ENCODE peak calls at places on chromosome 14, in six cellular contexts. P is fibroblast of the aortic adventitia; T is right atrium auricular region; C is activated CD4-positive, alpha-beta memory T cell treated with anti-CD3 and anti-CD28 coated beads, Interleukin-2, amount 10 ng/mL, durations not matched to agents 7 days and 5 days; U is cardiac muscle cell; D is NCI-H446. A is an unnamed sample.

GRCh38 chr14:61812347-61813100 is 50.3 kb downstream of the SNAPC1 start:
- DNase-seq in P (no peak), C (no peak), D (no peak), U (peak), T (no peak), A (peak)

GRCh38 chr14:61677469-61677868 is 17.8 kb upstream of the HIF1A start:
- DNase-seq in C (no peak), U (no peak), P (no peak), D (no peak), T (no peak), A (no peak)

GRCh38 chr14:98792171-98792570 is 479.8 kb downstream of the BCL11B start:
- DNase-seq in U (no peak), D (no peak), C (no peak), P (no peak), T (no peak), A (no peak)

GRCh38 chr14:74548881-74549280 is 55.3 kb downstream of the ISCA2 start:
- DNase-seq in T (peak), C (no peak), P (peak), U (no peak), D (no peak), A (peak)

GRCh38 chr14:103819503-103820307 is 27.7 kb downstream of the PPP1R13B start:
- DNase-seq in C (no peak), U (peak), P (peak), T (no peak), D (no peak), A (peak)

GRCh38 chr14:57692671-57693070 is 173.2 kb downstream of the SLC35F4 start:
- DNase-seq in P (peak), T (no peak), D (peak), U (peak), C (no peak), A (no peak)

GRCh38 chr14:73467800-73468199 is 9.5 kb upstream of the NUMB start:
- DNase-seq in C (no peak), T (peak), D (no peak), P (no peak), U (no peak), A (no peak)

GRCh38 chr14:90808759-90809529 is 7.3 kb downstream of the TTC7B start:
- DNase-seq in T (no peak), C (no peak), D (no peak), U (no peak), P (no peak), A (no peak)

GRCh38 chr14:75499084-75499875 is 23.0 kb upstream of the BATF start:
- DNase-seq in P (no peak), C (no peak), U (no peak), T (no peak), D (no peak), A (no peak)

GRCh38 chr14:24408764-24409163 is 10.0 kb downstream of the NYNRIN start:
- DNase-seq in U (no peak), P (peak), T (no peak), C (no peak), D (peak), A (peak)

GRCh38 chr14:32190713-32191112 is 11.1 kb upstream of the RNU6-7 start:
- DNase-seq in T (no peak), D (no peak), U (no peak), P (peak), C (no peak), A (no peak)

GRCh38 chr14:65351493-65352224 is 60.9 kb upstream of the FUT8 start:
- DNase-seq in P (no peak), U (no peak), D (no peak), C (no peak), T (no peak), A (no peak)

GRCh38 chr14:33737446-33737845 is 213.4 kb downstream of the EGLN3 start:
- DNase-seq in D (no peak), P (peak), U (no peak), C (no peak), T (no peak), A (peak)

GRCh38 chr14:55356913-55357312 is 54.7 kb downstream of the ATG14 start:
- DNase-seq in P (no peak), T (no peak), D (no peak), U (no peak), C (no peak), A (no peak)

GRCh38 chr14:92962831-92963095 is 39.8 kb downstream of the CHGA start:
- DNase-seq in U (no peak), C (no peak), T (no peak), D (no peak), P (no peak), A (no peak)

GRCh38 chr14:87754512-87755223 is 238.3 kb downstream of the GALC start:
- DNase-seq in P (no peak), T (no peak), U (no peak), C (no peak), D (no peak), A (no peak)

GRCh38 chr14:22266683-22267082 is 322.3 kb downstream of the DAD1 start:
- DNase-seq in T (no peak), D (no peak), U (no peak), C (no peak), P (no peak), A (no peak)

GRCh38 chr14:40368314-40368713 is 936.1 kb upstream of the FBXO33 start:
- DNase-seq in D (no peak), C (no peak), T (no peak), P (no peak), U (no peak), A (no peak)

GRCh38 chr14:92353447-92353846 is 30.5 kb downstream of the SLC24A4 start:
- DNase-seq in C (no peak), U (no peak), P (no peak), D (no peak), T (no peak), A (no peak)

A was measured in MG63.